ENCODE peak calls at places on chromosomes 12 and 14, in four cellular contexts. V is endothelial cell of umbilical vein, O is spleen, L is IMR-90. H is an unnamed sample.

GRCh38 chr14:23827100-23827892 is 126.3 kb upstream of the DHRS4 start:
- DNase-seq in V (no peak), O (no peak), L (no peak), H (no peak)

GRCh38 chr14:97217094-97217885 is 420.1 kb downstream of the VRK1 start:
- DNase-seq in V (no peak), O (no peak), L (no peak), H (no peak)

GRCh38 chr14:83356080-83356479 is 1822.4 kb upstream of the SEL1L start:
- DNase-seq in V (no peak), O (no peak), L (no peak), H (no peak)

GRCh38 chr12:127340381-127340780 is 926.6 kb upstream of the TMEM132C start:
- DNase-seq in V (no peak), O (no peak), L (no peak), H (no peak)

GRCh38 chr12:52181757-52182156 is 10.1 kb downstream of the KRT80 start:
- DNase-seq in V (no peak), O (no peak), L (peak), H (no peak)

GRCh38 chr12:50081096-50081808 is 3.9 kb upstream of the SMARCD1 start:
- DNase-seq in V (no peak), O (peak), L (no peak), H (peak)

GRCh38 chr12:5260086-5260485 is 171.8 kb upstream of the NTF3 start:
- DNase-seq in V (no peak), O (no peak), L (no peak), H (no peak)

GRCh38 chr12:84069699-84070098 is 842.9 kb downstream of the SLC6A15 start:
- DNase-seq in V (no peak), O (no peak), L (peak), H (no peak)

GRCh38 chr12:89833337-89834252 is 125.0 kb upstream of the ATP2B1 start:
- DNase-seq in V (no peak), O (no peak), L (peak), H (no peak)

GRCh38 chr12:95102916-95103671 is 29.7 kb upstream of the NR2C1 start:
- DNase-seq in V (peak), O (no peak), L (peak), H (no peak)

GRCh38 chr12:88444481-88444880 is 135.8 kb downstream of the KITLG start:
- DNase-seq in V (no peak), O (no peak), L (no peak), H (no peak)

GRCh38 chr12:95820096-95820703 is 29.6 kb upstream of the NTN4 start:
- DNase-seq in V (peak), O (no peak), L (peak), H (peak)

GRCh38 chr12:4107436-4107878 is 166.1 kb upstream of the CCND2 start:
- DNase-seq in V (peak), O (no peak), L (peak), H (peak)

GRCh38 chr14:89123851-89124250 is 293.2 kb downstream of the FOXN3 start:
- DNase-seq in V (no peak), O (no peak), L (no peak), H (no peak)

GRCh38 chr14:65312859-65313258 is 99.7 kb upstream of the FUT8 start:
- DNase-seq in V (no peak), O (no peak), L (no peak), H (no peak)

GRCh38 chr12:106446429-106447092 is 89.0 kb downstream of the POLR3B start:
- DNase-seq in V (peak), O (no peak), L (no peak), H (no peak)

GRCh38 chr14:28608438-28608837 is 158.1 kb upstream of the FOXG1 start:
- DNase-seq in V (no peak), O (no peak), L (no peak), H (no peak)

GRCh38 chr14:56703947-56704346 is 106.3 kb downstream of the OTX2 start:
- DNase-seq in V (no peak), O (no peak), L (no peak), H (no peak)

GRCh38 chr12:107415066-107415465 is 270.5 kb upstream of the PWP1 start:
- DNase-seq in V (no peak), O (no peak), L (peak), H (no peak)

GRCh38 chr12:18165422-18165871 is 75.5 kb upstream of the RERGL start:
- DNase-seq in V (no peak), O (no peak), L (peak), H (no peak)

GRCh38 chr14:21796912-21797311 is 123.3 kb upstream of the OR4E1 start:
- DNase-seq in V (no peak), O (no peak), L (peak), H (peak)

GRCh38 chr14:31881531-31882310 is 195.4 kb upstream of the ARHGAP5 start:
- DNase-seq in V (no peak), O (no peak), L (peak), H (no peak)

GRCh38 chr14:77409131-77409533 is 14.2 kb downstream of the NOXRED1 start:
- DNase-seq in V (no peak), O (no peak), L (no peak), H (peak)

GRCh38 chr14:54754623-54755386 is 147.8 kb downstream of the GCH1 start:
- DNase-seq in V (no peak), O (no peak), L (no peak), H (peak)

GRCh38 chr14:23877538-23878180 is 75.9 kb upstream of the DHRS4 start:
- DNase-seq in V (no peak), O (no peak), L (no peak), H (no peak)

GRCh38 chr14:104169005-104169764 is 30.8 kb downstream of the KIF26A start:
- DNase-seq in V (no peak), O (no peak), L (no peak), H (no peak)

GRCh38 chr14:98953544-98954346 is 318.3 kb downstream of the BCL11B start:
- DNase-seq in V (no peak), O (no peak), L (no peak), H (no peak)

GRCh38 chr12:64039285-64039871 is 182.7 kb downstream of the KICS2 start:
- DNase-seq in V (peak), O (no peak), L (peak), H (no peak)

GRCh38 chr14:104820669-104821228 is 19.8 kb downstream of the ZBTB42 start:
- DNase-seq in V (peak), O (peak), L (peak), H (no peak)

GRCh38 chr14:96052541-96053105 is 13.5 kb downstream of the C14orf132 start:
- DNase-seq in V (no peak), O (peak), L (peak), H (no peak)

GRCh38 chr14:80768646-80769045 is 172.9 kb downstream of the CEP128 start:
- DNase-seq in V (no peak), O (no peak), L (no peak), H (no peak)

GRCh38 chr14:91098591-91098990 is 15.3 kb upstream of the DGLUCY start:
- DNase-seq in V (no peak), O (no peak), L (peak), H (no peak)

GRCh38 chr14:95472819-95473251 is 43.6 kb downstream of the SYNE3 start:
- DNase-seq in V (no peak), O (no peak), L (no peak), H (no peak)

GRCh38 chr14:36662543-36663403 is 1.1 kb downstream of the PAX9 start:
- DNase-seq in V (no peak), O (no peak), L (no peak), H (peak)

DNA sequence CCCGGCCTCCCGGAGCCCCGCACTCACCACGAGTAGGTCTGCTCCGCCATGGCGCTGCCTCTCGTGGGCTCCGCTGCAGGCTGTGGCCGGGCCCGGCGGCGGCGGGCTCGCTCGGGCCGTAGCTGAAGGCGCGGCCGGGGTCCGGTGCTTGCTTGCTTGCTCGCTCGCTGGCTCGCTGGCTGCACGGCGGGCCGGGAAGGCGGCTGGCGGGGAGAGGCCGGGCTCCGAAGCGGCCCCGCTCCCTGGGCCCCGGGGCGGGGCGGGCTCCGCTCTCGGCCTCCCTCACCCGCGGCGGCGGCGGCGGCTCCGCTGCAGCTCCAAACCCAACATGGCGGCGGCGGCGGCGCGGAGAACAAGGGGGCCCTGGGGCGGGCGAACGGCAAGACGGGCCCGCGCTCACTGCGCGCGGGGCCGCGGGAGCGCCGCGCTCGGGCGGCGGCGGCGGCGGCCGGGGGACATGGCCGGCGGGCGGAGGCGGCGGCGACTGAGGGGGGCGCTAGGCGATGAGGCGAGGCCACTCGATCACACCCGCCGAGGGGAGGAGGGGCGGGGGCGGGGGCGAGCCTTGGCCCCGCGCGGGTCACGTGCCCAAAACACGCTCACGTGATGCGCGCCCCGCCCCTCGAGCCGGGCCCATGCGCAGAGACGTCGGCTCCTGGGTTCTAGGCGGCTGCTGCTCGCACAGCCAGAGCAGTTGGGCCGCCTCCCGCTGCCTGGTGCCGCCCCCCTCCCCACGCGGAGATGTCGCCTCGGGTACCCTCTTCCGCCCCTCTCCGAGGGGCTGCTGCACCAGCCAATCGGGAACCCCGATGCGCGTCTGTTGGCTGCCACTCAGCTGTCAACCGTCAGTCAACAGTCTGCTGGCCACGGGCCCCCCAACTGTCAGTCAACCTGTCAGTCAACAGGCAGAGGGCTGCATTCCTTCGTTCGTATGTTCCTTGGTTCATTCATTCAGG is at the start of gene SPPL3:
- DNase-seq in V (peak), O (peak), L (peak), H (peak)
- TF ChIP-seq POLR2A in V (peak), O (peak), L (no peak), H (peak)

GRCh38 chr12:48999371-49000131 is at the start of gene DDN:
- DNase-seq in V (no peak), O (peak), L (peak), H (peak)
- TF ChIP-seq POLR2A in V (no peak), O (no peak), L (no peak), H (peak)

DNA sequence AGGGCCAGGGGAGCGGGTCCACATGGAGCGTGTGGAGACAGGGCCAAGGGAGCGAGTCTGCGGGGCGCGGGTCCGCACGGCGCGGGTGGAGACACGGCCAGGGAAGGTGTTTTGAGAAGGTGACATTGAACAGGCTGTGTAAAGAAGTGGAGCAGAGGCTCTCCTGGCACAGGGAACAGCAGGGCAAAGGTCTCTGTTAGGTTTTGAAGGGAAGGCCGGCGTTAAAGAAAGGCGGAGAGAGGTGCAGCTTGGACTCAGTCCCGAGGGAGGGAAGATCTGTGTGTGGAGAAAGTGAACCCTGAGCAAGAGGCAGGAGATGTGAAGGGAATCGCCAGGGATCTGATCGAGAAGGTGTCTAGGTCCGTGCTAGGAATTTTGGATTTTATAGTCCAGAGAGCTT is 1.8 kb downstream of the PXMP2 start:
- DNase-seq in V (no peak), O (no peak), L (no peak), H (no peak)
- TF ChIP-seq POLR2A in V (no peak), O (no peak), L (no peak), H (no peak)

DNA sequence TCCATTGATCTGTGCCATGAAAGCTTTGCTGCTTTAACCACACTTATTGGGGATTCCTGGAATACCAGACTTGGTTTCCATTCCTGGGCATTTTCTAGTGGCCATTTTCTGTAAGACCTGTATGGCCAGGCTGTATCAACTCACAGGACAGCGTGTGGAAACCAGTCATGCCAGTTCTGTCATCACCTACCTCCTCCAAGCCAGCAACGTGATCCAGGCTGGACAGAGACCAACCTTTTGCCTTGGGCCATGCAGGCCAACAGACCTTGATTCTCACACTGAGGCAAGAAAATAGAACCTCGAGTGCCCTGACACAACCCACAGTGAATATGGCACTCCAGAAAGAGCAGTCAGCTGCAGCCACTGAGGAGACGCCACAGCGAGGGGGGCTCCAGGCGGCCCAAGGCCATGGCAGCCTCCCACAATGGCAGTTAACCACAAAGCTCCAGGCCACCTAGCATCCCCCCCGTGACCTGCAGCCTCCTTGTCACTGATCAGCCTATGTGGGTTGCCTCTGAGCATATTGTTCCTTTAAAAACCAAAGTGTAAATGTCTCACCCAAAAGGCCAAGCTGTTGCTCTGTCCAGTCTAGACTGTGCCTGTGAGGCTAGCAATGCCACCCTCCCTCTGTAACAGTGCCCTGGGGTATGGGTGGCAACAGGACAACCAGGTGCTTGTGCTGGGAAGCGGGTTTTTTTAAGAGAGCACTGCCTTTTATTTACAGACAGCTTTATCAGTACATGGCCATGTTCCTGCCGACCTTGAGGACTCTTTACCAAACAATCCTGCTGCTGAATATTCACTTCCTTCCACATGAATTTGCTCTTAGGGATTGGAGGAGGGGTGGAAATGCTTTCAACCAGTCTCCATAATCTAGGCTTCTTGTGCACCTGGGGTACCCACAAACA is 168.7 kb upstream of the HIF1A start:
- DNase-seq in V (peak), O (peak), L (no peak), H (no peak)
- TF ChIP-seq POLR2A in V (no peak), O (no peak), L (no peak), H (no peak)

DNA sequence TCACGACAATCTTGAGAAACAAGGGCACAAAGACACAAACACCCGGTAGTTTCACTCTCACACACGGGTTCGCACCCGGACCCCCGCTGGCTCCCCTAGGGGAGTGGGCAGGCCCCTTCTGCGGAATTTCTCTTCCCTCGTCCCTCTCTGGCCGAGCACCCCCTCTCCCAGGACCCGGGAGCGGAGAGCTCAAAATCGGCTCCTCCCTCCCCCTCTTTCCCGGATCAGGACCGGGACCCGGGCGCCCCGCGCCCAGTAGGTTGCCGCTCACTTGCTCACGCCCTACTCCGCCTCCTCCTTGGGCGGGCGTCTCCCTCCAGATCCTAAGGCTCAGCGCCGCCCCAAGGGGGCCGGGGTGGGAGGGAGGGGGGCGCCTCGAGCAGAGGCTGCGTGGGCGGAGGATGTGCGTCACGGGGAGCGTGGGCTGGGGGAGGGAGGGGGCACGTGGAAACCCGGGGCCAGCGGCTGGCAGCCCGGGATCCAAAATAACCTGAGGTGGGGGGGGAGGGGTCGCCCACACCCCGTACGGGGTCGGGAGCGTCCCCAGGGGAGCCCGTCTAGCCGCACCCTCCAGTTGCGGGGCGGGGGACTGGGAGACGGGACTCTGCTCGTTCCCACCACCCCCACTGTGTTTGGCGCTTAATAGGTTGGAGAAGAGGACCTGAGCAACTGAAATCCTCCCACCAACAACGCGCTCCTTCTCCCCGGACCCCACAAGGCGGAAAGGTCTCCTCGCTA is 1.8 kb upstream of the NAB2 start:
- DNase-seq in V (peak), O (peak), L (peak), H (peak)
- TF ChIP-seq POLR2A in V (no peak), O (peak), L (peak), H (peak)

GRCh38 chr12:123365141-123365917 is 682 bp upstream of the SBNO1 start:
- DNase-seq in V (peak), O (peak), L (peak), H (peak)
- TF ChIP-seq POLR2A in V (peak), O (peak), L (peak), H (peak)

H was measured in erythroblast.